ENCODE peak calls at places on chromosome 3, in nine cellular contexts. P is Jurkat, Clone E6-1; R is activated naive CD8-positive, alpha-beta T cell treated with anti-CD3 and anti-CD28 coated beads, Interleukin-2, amount 50 U/mL, for 24 hours; S is fibroblast of mammary gland; O is ELR; A is hypothalamus; G is mucosa of gallbladder; X is Peyer's patch; W is endothelial cell. B is an unnamed sample.

GRCh38 chr3:16140116-16140893 is 34.2 kb upstream of the GALNT15 start:
- DNase-seq in X (no peak), R (no peak), O (peak; percentile 62), P (no peak), W (no peak), G (no peak), S (peak; percentile 99), A (no peak), B (peak; percentile 25)

GRCh38 chr3:42183991-42184621 is 81.9 kb downstream of the CCK start:
- DNase-seq in X (no peak), R (no peak), S (no peak), P (no peak), G (no peak), O (no peak), A (no peak), W (no peak), B (no peak)

GRCh38 chr3:32238027-32238815 is at the start of gene CMTM8:
- DNase-seq in X (peak; percentile 36), O (peak; percentile 9), R (peak; percentile 66), S (no peak), A (no peak), G (peak; percentile 55), P (peak; percentile 46), W (peak; percentile 73), B (peak; percentile 63)

GRCh38 chr3:178584722-178585121 is 48.5 kb downstream of the KCNMB2 start:
- DNase-seq in A (no peak), S (no peak), X (no peak), G (no peak), W (no peak), R (no peak), P (no peak), O (no peak), B (no peak)

GRCh38 chr3:51712511-51712931 is 5.7 kb downstream of the GRM2 start:
- DNase-seq in X (no peak), G (no peak), S (no peak), W (no peak), R (no peak), O (no peak), A (no peak), P (no peak), B (no peak)

GRCh38 chr3:117101697-117102096 is 392.1 kb downstream of the TUSC7 start:
- DNase-seq in P (no peak), S (peak; percentile 48), W (no peak), G (no peak), O (no peak), A (no peak), X (no peak), R (no peak), B (no peak)

GRCh38 chr3:8371085-8371551 is 130.5 kb upstream of the LMCD1 start:
- DNase-seq in R (no peak), O (peak; percentile 14), P (no peak), S (peak; percentile 87), W (no peak), G (no peak), X (no peak), A (no peak), B (no peak)

GRCh38 chr3:177150218-177150916 is 46.9 kb downstream of the TBL1XR1 start:
- DNase-seq in O (no peak), R (no peak), A (no peak), X (no peak), G (no peak), S (no peak), W (no peak), P (no peak), B (no peak)

GRCh38 chr3:105836533-105836932 is 32.3 kb downstream of the CBLB start:
- DNase-seq in W (no peak), S (peak; percentile 97), A (no peak), X (no peak), O (peak; percentile 64), R (no peak), G (no peak), P (no peak), B (no peak)

GRCh38 chr3:53131136-53131495 is 881 bp upstream of the RFT1 start:
- DNase-seq in P (no peak), X (no peak), A (no peak), R (no peak), O (peak; percentile 23), G (no peak), S (no peak), W (no peak), B (no peak)

GRCh38 chr3:177833392-177833791 is 636.1 kb upstream of the TBL1XR1 start:
- DNase-seq in P (no peak), S (no peak), O (no peak), G (no peak), A (no peak), W (no peak), X (no peak), R (no peak), B (no peak)

GRCh38 chr3:166760114-166760513 is 620.0 kb downstream of the ZBBX start:
- DNase-seq in S (no peak), W (no peak), P (no peak), A (no peak), G (no peak), O (no peak), X (no peak), R (no peak), B (no peak)

GRCh38 chr3:51500632-51501131 is 867 bp upstream of the DCAF1 start:
- DNase-seq in O (no peak), R (no peak), A (no peak), S (no peak), G (no peak), P (no peak), X (peak; percentile 18), W (no peak), B (no peak)

GRCh38 chr3:12143949-12144504 is 14.7 kb downstream of the TIMP4 start:
- DNase-seq in G (peak; percentile 29), A (no peak), X (no peak), O (peak; percentile 3), W (no peak), R (no peak), P (no peak), S (peak; percentile 97), B (peak; percentile 52)

GRCh38 chr3:11717768-11718581 is 74.3 kb upstream of the VGLL4 start:
- DNase-seq in A (no peak), W (no peak), O (peak; percentile 56), S (peak; percentile 40), X (no peak), G (no peak), R (no peak), P (no peak), B (no peak)

GRCh38 chr3:42176635-42177034 is 85.5 kb downstream of the TRAK1 start:
- DNase-seq in G (no peak), S (no peak), R (no peak), O (no peak), X (no peak), W (no peak), P (no peak), A (no peak), B (no peak)

GRCh38 chr3:113132571-113132996 is 78.8 kb upstream of the BOC start:
- DNase-seq in A (no peak), R (no peak), O (peak; percentile 70), X (no peak), W (no peak), S (peak; percentile 81), P (no peak), G (no peak), B (no peak)

GRCh38 chr3:128490650-128491070 is 2.3 kb downstream of the GATA2 start:
- DNase-seq in W (no peak), S (no peak), X (no peak), G (no peak), P (no peak), A (no peak), O (no peak), R (no peak), B (no peak)

GRCh38 chr3:62142696-62143095 is 230.7 kb downstream of the FEZF2 start:
- DNase-seq in R (no peak), P (no peak), A (no peak), X (no peak), G (no peak), W (no peak), S (no peak), O (no peak), B (no peak)

GRCh38 chr3:45659661-45660566 is 29.3 kb upstream of the SACM1L start:
- DNase-seq in A (peak; percentile 3), S (peak; percentile 84), R (peak; percentile 53), O (peak; percentile 85), W (peak; percentile 57), P (no peak), G (peak; percentile 81), X (peak; percentile 35), B (peak; percentile 75)

GRCh38 chr3:39639344-39640236 is 169.8 kb upstream of the MYRIP start:
- DNase-seq in P (no peak), O (peak; percentile 98), G (peak; percentile 31), S (peak; percentile 97), A (no peak), R (peak; percentile 21), X (no peak), W (no peak), B (peak; percentile 5)

GRCh38 chr3:118543823-118544222 is 490.8 kb downstream of the IGSF11 start:
- DNase-seq in R (no peak), A (no peak), S (no peak), X (no peak), W (no peak), O (no peak), G (no peak), P (peak; percentile 16), B (no peak)

GRCh38 chr3:38519000-38519399 is 22.9 kb downstream of the EXOG start:
- DNase-seq in P (no peak), S (peak; percentile 37), G (no peak), A (no peak), O (peak; percentile 73), X (no peak), R (no peak), W (no peak), B (no peak)

GRCh38 chr3:195073866-195074860 is 196.8 kb downstream of the XXYLT1 start:
- DNase-seq in O (no peak), R (no peak), G (no peak), A (no peak), W (no peak), P (no peak), X (no peak), S (no peak), B (no peak)

GRCh38 chr3:8996681-8997121 is 33.4 kb upstream of the RAD18 start:
- DNase-seq in A (no peak), O (peak; percentile 45), X (no peak), P (no peak), S (peak; percentile 68), G (peak; percentile 52), R (no peak), W (peak; percentile 30), B (peak; percentile 42)

GRCh38 chr3:191593486-191593885 is 132.5 kb downstream of the PYDC2 start:
- DNase-seq in A (no peak), S (no peak), P (no peak), G (no peak), R (no peak), O (no peak), X (no peak), W (no peak), B (no peak)

GRCh38 chr3:126544596-126545281 is 14.0 kb downstream of the C3orf22 start:
- DNase-seq in S (no peak), X (peak; percentile 7), O (no peak), W (peak; percentile 1), A (no peak), R (no peak), P (no peak), G (no peak), B (no peak)

GRCh38 chr3:29171583-29171990 is 109.3 kb upstream of the RBMS3 start:
- DNase-seq in P (peak; percentile 45), X (no peak), W (no peak), S (peak; percentile 15), R (no peak), G (no peak), A (no peak), O (peak; percentile 53), B (no peak)

GRCh38 chr3:150410311-150411105 is 2.4 kb downstream of the TSC22D2 start:
- DNase-seq in R (peak; percentile 46), G (peak; percentile 23), P (no peak), O (peak; percentile 51), S (no peak), X (peak; percentile 17), A (no peak), W (peak; percentile 15), B (peak; percentile 34)

B was measured in heart right ventricle.